ENCODE peak calls at places on chromosomes 3 and 15, in nine cellular contexts. T is heart left ventricle, E is uterus, H is upper lobe of right lung, M is body of pancreas, Q is HCT116, I is psoas muscle, N is tibial nerve, W is transverse colon. A is an unnamed sample.

GRCh38 chr15:79003301-79003700 is 58.5 kb upstream of the CTSH start:
- DNase-seq in T (no peak), E (no peak), H (no peak), M (no peak), Q (no peak), I (peak; percentile 20), N (no peak), W (no peak), A (no peak)

GRCh38 chr3:73074681-73075305 is 13.3 kb downstream of the EBLN2 start:
- DNase-seq in T (no peak), E (no peak), H (no peak), M (no peak), Q (no peak), I (no peak), N (no peak), W (no peak), A (no peak)

GRCh38 chr15:100863406-100864198 is 16.0 kb upstream of the ALDH1A3 start:
- DNase-seq in T (peak; percentile 76), E (peak; percentile 76), H (no peak), M (peak; percentile 33), Q (no peak), I (peak; percentile 86), N (no peak), W (peak; percentile 51), A (peak; percentile 74)

GRCh38 chr3:25664810-25665645 is at the start of gene TOP2B:
- DNase-seq in T (peak; percentile 96), E (peak; percentile 96), H (peak; percentile 97), M (peak; percentile 94), Q (peak; percentile 86), I (peak; percentile 98), N (peak; percentile 94), W (peak; percentile 97), A (peak; percentile 95)

GRCh38 chr3:47536967-47537366 is 23.5 kb upstream of the ELP6 start:
- DNase-seq in T (no peak), E (no peak), H (no peak), M (no peak), Q (no peak), I (no peak), N (no peak), W (no peak), A (no peak)

GRCh38 chr3:37899101-37899707 is 37.5 kb downstream of the CTDSPL start:
- DNase-seq in T (no peak), E (no peak), H (no peak), M (no peak), Q (no peak), I (no peak), N (no peak), W (no peak), A (no peak)

GRCh38 chr15:97968380-97968779 is 7.9 kb downstream of the ARRDC4 start:
- DNase-seq in T (no peak), E (no peak), H (no peak), M (no peak), Q (no peak), I (no peak), N (no peak), W (no peak), A (no peak)

GRCh38 chr15:101020945-101021344 is 101.8 kb downstream of the LRRK1 start:
- DNase-seq in T (no peak), E (no peak), H (no peak), M (no peak), Q (no peak), I (no peak), N (no peak), W (no peak), A (no peak)

GRCh38 chr3:150035400-150035799 is 64.7 kb upstream of the PFN2 start:
- DNase-seq in T (no peak), E (no peak), H (no peak), M (no peak), Q (no peak), I (peak; percentile 63), N (no peak), W (no peak), A (no peak)

GRCh38 chr3:133295199-133295901 is 104.5 kb upstream of the BFSP2 start:
- DNase-seq in T (no peak), E (no peak), H (no peak), M (no peak), Q (no peak), I (no peak), N (no peak), W (no peak), A (no peak)

GRCh38 chr3:12175844-12176453 is 17.2 kb upstream of the TIMP4 start:
- DNase-seq in T (peak; percentile 66), E (peak; percentile 67), H (peak; percentile 73), M (peak; percentile 54), Q (peak; percentile 28), I (peak; percentile 84), N (peak; percentile 56), W (peak; percentile 67), A (peak; percentile 65)

GRCh38 chr15:31079519-31079918 is 22.0 kb downstream of the TRPM1 start:
- DNase-seq in T (no peak), E (no peak), H (no peak), M (no peak), Q (no peak), I (no peak), N (no peak), W (no peak), A (no peak)

GRCh38 chr3:31565288-31565687 is 32.6 kb downstream of the STT3B start:
- DNase-seq in T (no peak), E (no peak), H (no peak), M (no peak), Q (no peak), I (no peak), N (no peak), W (no peak), A (no peak)

GRCh38 chr3:157444789-157445188 is 8.1 kb downstream of the PTX3 start:
- DNase-seq in T (no peak), E (no peak), H (no peak), M (no peak), Q (no peak), I (no peak), N (no peak), W (no peak), A (no peak)

GRCh38 chr3:64457811-64458210 is 230.0 kb downstream of the ADAMTS9 start:
- DNase-seq in T (no peak), E (no peak), H (no peak), M (no peak), Q (no peak), I (no peak), N (no peak), W (no peak), A (no peak)

GRCh38 chr15:53260647-53261046 is 470.5 kb upstream of the ONECUT1 start:
- DNase-seq in T (no peak), E (no peak), H (no peak), M (no peak), Q (no peak), I (no peak), N (no peak), W (no peak), A (no peak)

GRCh38 chr15:95866698-95867440 is 463.6 kb upstream of the NR2F2 start:
- DNase-seq in T (no peak), E (no peak), H (no peak), M (no peak), Q (no peak), I (no peak), N (no peak), W (no peak), A (no peak)

GRCh38 chr15:73996939-73997338 is 2.4 kb downstream of the PML start:
- DNase-seq in T (no peak), E (no peak), H (no peak), M (no peak), Q (no peak), I (no peak), N (no peak), W (no peak), A (no peak)

GRCh38 chr3:126476166-126476975 is 680 bp upstream of the ZXDC start:
- DNase-seq in T (no peak), E (peak; percentile 76), H (peak; percentile 89), M (peak; percentile 72), Q (peak; percentile 54), I (peak; percentile 85), N (peak; percentile 47), W (no peak), A (no peak)

GRCh38 chr3:192869131-192870027 is 48.3 kb downstream of the MB21D2 start:
- DNase-seq in T (peak; percentile 31), E (peak; percentile 25), H (no peak), M (no peak), Q (no peak), I (peak; percentile 60), N (no peak), W (no peak), A (peak; percentile 42)

DNA sequence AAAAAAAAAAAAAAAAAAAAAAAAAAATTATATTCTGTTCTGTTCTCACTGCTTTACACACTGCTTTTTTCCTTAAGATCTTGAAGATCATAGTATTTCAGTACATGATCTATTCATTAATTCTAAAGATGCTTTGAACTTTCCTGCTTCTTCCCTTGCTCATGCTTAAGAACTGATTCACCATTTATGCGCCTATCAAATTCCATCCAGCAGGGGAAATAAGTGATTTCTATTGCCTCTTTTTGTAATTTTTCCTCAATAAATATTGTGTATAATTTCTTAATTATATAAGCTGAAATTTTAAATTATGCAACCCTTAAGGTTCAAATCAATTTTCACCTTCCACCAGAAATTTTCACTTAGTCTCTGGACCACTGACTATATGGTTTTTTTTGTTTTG is 10.6 kb downstream of the DENND6A start:
- DNase-seq in T (no peak), E (no peak), H (no peak), M (no peak), Q (no peak), I (no peak), N (no peak), W (no peak), A (no peak)
- TF ChIP-seq CTCF in T (no peak), E (no peak), H (no peak), M (no peak), Q (no peak), I (peak; percentile 20), N (no peak), W (no peak), A (no peak)

GRCh38 chr3:142213298-142213697 is 12.1 kb downstream of the GK5 start:
- DNase-seq in T (no peak), E (no peak), H (no peak), M (no peak), Q (no peak), I (no peak), N (no peak), W (no peak), A (no peak)
- H3K27ac ChIP-seq in T (peak overlapping the region; percentile 39), E (peak overlapping the region; percentile 59), H (no peak overlapping the region), M (no peak overlapping the region), Q (no peak overlapping the region), I (no peak overlapping the region), N (no peak overlapping the region), W (peak overlapping the region; percentile 61), A (peak overlapping the region; percentile 49)

GRCh38 chr3:84967767-84968581 is 9.2 kb downstream of the CADM2 start:
- DNase-seq in T (no peak), E (no peak), H (no peak), M (no peak), Q (no peak), I (no peak), N (no peak), W (no peak), A (no peak)
- H3K4me3 ChIP-seq in T (no peak overlapping the region), E (no peak overlapping the region), H (no peak overlapping the region), M (no peak overlapping the region), Q (no peak overlapping the region), I (peak overlapping the region; percentile 54), N (no peak overlapping the region), W (no peak overlapping the region), A (no peak overlapping the region)

DNA sequence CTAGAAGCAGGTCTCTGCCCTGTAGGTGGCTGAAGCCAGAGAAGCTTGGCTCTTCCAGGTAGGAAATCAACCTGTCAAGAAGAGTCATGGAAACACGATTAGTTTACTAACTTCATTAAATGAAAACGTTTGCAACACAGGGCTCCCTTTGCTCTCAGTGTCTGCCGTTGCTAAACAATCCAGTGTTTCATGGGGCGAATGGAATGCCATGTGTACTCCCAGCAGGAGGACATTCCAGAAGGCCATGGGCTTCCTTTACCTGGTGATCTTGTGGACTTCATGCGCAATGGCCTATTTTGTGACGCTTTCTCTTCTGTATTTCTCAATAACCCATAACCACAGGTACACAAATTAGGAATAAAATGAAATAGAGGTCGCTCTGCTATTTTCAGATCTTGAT is 170.9 kb downstream of the EPHA3 start:
- DNase-seq in T (no peak), E (no peak), H (no peak), M (peak; percentile 35), Q (no peak), I (no peak), N (no peak), W (no peak), A (no peak)
- TF ChIP-seq CTCF in T (no peak), E (no peak), H (no peak), M (no peak), Q (no peak), I (no peak), N (no peak), W (no peak), A (no peak)

A was measured in left ventricle myocardium inferior.